ENCODE peak calls at places on chromosomes 16 and 17, in ten cellular contexts. U, J, X, V, D, G, S, F, N and K are unnamed samples.

GRCh38 chr17:73030501-73030911 is 62.0 kb downstream of the SLC39A11 start:
- DNase-seq in F (no peak), J (no peak), X (peak), N (no peak), G (no peak), S (no peak), D (no peak), U (no peak), V (no peak), K (no peak)

GRCh38 chr16:23302045-23302956 is at the start of gene SCNN1B:
- DNase-seq in N (no peak), D (peak), S (no peak), G (no peak), U (no peak), V (peak), J (peak), F (no peak), X (no peak), K (no peak)

GRCh38 chr16:76518791-76519190 is 241.6 kb downstream of the CNTNAP4 start:
- DNase-seq in U (no peak), V (no peak), X (no peak), J (no peak), D (no peak), G (no peak), S (no peak), F (no peak), N (no peak), K (no peak)

GRCh38 chr16:50386819-50387218 is 18.0 kb upstream of the BRD7 start:
- DNase-seq in U (no peak), S (no peak), X (no peak), D (no peak), F (no peak), G (no peak), J (no peak), V (no peak), N (no peak), K (no peak)

GRCh38 chr16:82082543-82083244 is 47.6 kb downstream of the HSD17B2 start:
- DNase-seq in X (peak), N (no peak), D (no peak), S (no peak), U (peak), J (no peak), V (peak), G (no peak), F (no peak), K (no peak)

GRCh38 chr16:86443508-86444130 is 66.7 kb upstream of the FOXF1 start:
- DNase-seq in F (no peak), S (no peak), G (no peak), U (no peak), X (no peak), J (no peak), V (no peak), N (no peak), D (no peak), K (no peak)

GRCh38 chr17:79633937-79634813 is 23.3 kb upstream of the RBFOX3 start:
- DNase-seq in N (no peak), U (no peak), X (no peak), S (no peak), F (no peak), V (no peak), J (no peak), D (peak), G (no peak), K (no peak)

GRCh38 chr17:75736173-75736835 is 15.0 kb downstream of the ITGB4 start:
- DNase-seq in X (no peak), U (no peak), F (no peak), G (no peak), D (no peak), J (no peak), S (no peak), V (no peak), N (no peak), K (no peak)

GRCh38 chr17:75809631-75810111 is 25.1 kb downstream of the UNK start:
- DNase-seq in J (no peak), N (no peak), D (no peak), V (no peak), S (no peak), X (no peak), F (no peak), G (no peak), U (no peak), K (no peak)

GRCh38 chr16:88424536-88425230 is 28.4 kb upstream of the ZFPM1 start:
- DNase-seq in V (no peak), J (peak), F (no peak), G (no peak), D (no peak), N (no peak), U (no peak), S (no peak), X (no peak), K (no peak)

GRCh38 chr16:56571525-56571924 is 6.7 kb downstream of the MT4 start:
- DNase-seq in X (no peak), U (no peak), F (no peak), G (no peak), V (no peak), N (no peak), D (no peak), J (no peak), S (no peak), K (no peak)

GRCh38 chr17:4199818-4200402 is 56.9 kb downstream of the CYB5D2 start:
- DNase-seq in D (no peak), N (peak), U (peak), V (peak), X (peak), G (peak), J (no peak), S (peak), F (no peak), K (peak)

GRCh38 chr17:17663160-17664072 is 17.8 kb upstream of the RAI1 start:
- DNase-seq in X (peak), S (peak), J (peak), V (peak), U (peak), D (no peak), N (peak), F (peak), G (peak), K (peak)

GRCh38 chr17:45428050-45428953 is 4.4 kb downstream of the ARHGAP27 start:
- DNase-seq in J (peak), F (peak), G (peak), N (peak), V (peak), U (peak), X (peak), S (peak), D (peak), K (peak)

GRCh38 chr17:2700031-2700490 is 11.5 kb downstream of the CLUH start:
- DNase-seq in U (no peak), G (no peak), X (no peak), F (no peak), J (peak), D (peak), V (no peak), N (no peak), S (no peak), K (no peak)

GRCh38 chr17:13513039-13513405 is 88.7 kb downstream of the HS3ST3A1 start:
- DNase-seq in F (no peak), D (no peak), U (peak), X (peak), S (no peak), V (no peak), G (no peak), J (no peak), N (no peak), K (no peak)

GRCh38 chr17:30117548-30118155 is 1.0 kb downstream of the NSRP1 start:
- DNase-seq in V (no peak), U (peak), D (no peak), N (no peak), J (no peak), F (no peak), G (no peak), X (no peak), S (no peak), K (no peak)

GRCh38 chr17:17304521-17304985 is 1.4 kb downstream of the NT5M start:
- DNase-seq in V (peak), J (no peak), N (no peak), X (no peak), S (peak), D (no peak), G (no peak), U (no peak), F (no peak), K (peak)

GRCh38 chr17:61897548-61898180 is 30.1 kb downstream of the INTS2 start:
- DNase-seq in X (no peak), S (no peak), G (no peak), J (no peak), D (no peak), U (no peak), N (no peak), F (no peak), V (no peak), K (no peak)

GRCh38 chr16:64657316-64658011 is 464.4 kb downstream of the CDH11 start:
- DNase-seq in N (no peak), X (peak), F (no peak), G (no peak), V (no peak), D (no peak), U (peak), J (no peak), S (no peak), K (no peak)

GRCh38 chr17:79809530-79810137 is 12.8 kb upstream of the CBX8 start:
- DNase-seq in S (no peak), D (no peak), V (no peak), X (no peak), F (no peak), N (no peak), J (no peak), G (no peak), U (no peak), K (no peak)

GRCh38 chr16:78446486-78446885 is 347.0 kb downstream of the WWOX start:
- DNase-seq in V (no peak), N (no peak), X (no peak), G (no peak), D (no peak), J (no peak), U (no peak), S (no peak), F (no peak), K (no peak)

GRCh38 chr17:58527949-58528348 is 13.5 kb upstream of the MTMR4 start:
- DNase-seq in V (no peak), N (no peak), S (no peak), X (no peak), G (no peak), J (peak), F (no peak), D (no peak), U (peak), K (no peak)

GRCh38 chr17:16820161-16820877 is 130.3 kb downstream of the CCDC144A start:
- DNase-seq in J (no peak), N (no peak), V (no peak), X (no peak), G (no peak), F (no peak), S (no peak), U (no peak), D (no peak), K (no peak)

GRCh38 chr16:9657659-9658058 is 524.6 kb downstream of the GRIN2A start:
- DNase-seq in J (no peak), X (no peak), G (no peak), N (no peak), V (no peak), D (no peak), F (no peak), S (no peak), U (no peak), K (no peak)

GRCh38 chr17:42142371-42142896 is 12.4 kb downstream of the RAB5C start:
- DNase-seq in X (peak), J (peak), S (no peak), V (no peak), N (no peak), D (no peak), G (no peak), U (peak), F (no peak), K (no peak)

GRCh38 chr16:58127033-58127556 is 2.1 kb downstream of the CFAP20 start:
- DNase-seq in D (no peak), N (peak), G (peak), F (peak), J (no peak), V (peak), U (peak), X (peak), S (no peak), K (no peak)

GRCh38 chr17:78315355-78316114 is 44.3 kb downstream of the SOCS3 start:
- DNase-seq in G (no peak), U (peak), N (peak), J (peak), F (no peak), X (peak), S (no peak), V (peak), D (peak), K (peak)

GRCh38 chr17:60905709-60906108 is 228.1 kb downstream of the BCAS3 start:
- DNase-seq in U (no peak), J (no peak), S (no peak), X (no peak), D (no peak), N (no peak), V (no peak), G (no peak), F (no peak), K (no peak)

GRCh38 chr17:73820686-73821448 is 176.6 kb upstream of the SDK2 start:
- DNase-seq in F (no peak), U (no peak), X (peak), D (no peak), G (no peak), J (no peak), V (no peak), N (no peak), S (no peak), K (no peak)

GRCh38 chr16:51753382-51753781 is 602.3 kb upstream of the SALL1 start:
- DNase-seq in X (no peak), J (no peak), N (no peak), D (no peak), S (no peak), G (no peak), U (no peak), V (no peak), F (no peak), K (no peak)

GRCh38 chr17:36697907-36698526 is 96.6 kb downstream of the MRM1 start:
- DNase-seq in V (no peak), G (no peak), D (no peak), J (no peak), X (no peak), S (no peak), U (no peak), N (no peak), F (no peak), K (no peak)